ENCODE peak calls at places on chromosome 14, in seven cellular contexts. P is GM04503; K is non-pigmented ciliary epithelial cell; B is activated CD4-positive, CD25-positive, alpha-beta regulatory T cell; W is MG63; R is stimulated activated CD4-positive, alpha-beta T cell treated with anti-CD3 and anti-CD28 coated beads, Interleukin-1b, Interleukin-23, amount 100 ng/mL, for 1 hour; J is Right ventricle myocardium inferior. V is an unnamed sample.

GRCh38 chr14:21518725-21519124 is 7.4 kb downstream of the SALL2 start:
- DNase-seq in P (no peak), K (no peak), B (no peak), W (no peak), R (no peak), J (no peak), V (no peak)

GRCh38 chr14:44846232-44846824 is 115.4 kb downstream of the KLHL28 start:
- DNase-seq in P (peak; percentile 1), K (no peak), B (no peak), W (no peak), R (no peak), J (no peak), V (peak; percentile 25)

GRCh38 chr14:100836961-100837811 is 11.3 kb downstream of the MEG3 start:
- DNase-seq in P (no peak), K (no peak), B (no peak), W (no peak), R (no peak), J (peak; percentile 42), V (no peak)

GRCh38 chr14:68627868-68628604 is 164.8 kb downstream of the ZFP36L1 start:
- DNase-seq in P (no peak), K (no peak), B (peak; percentile 22), W (no peak), R (peak; percentile 44), J (peak; percentile 84), V (peak; percentile 84)

GRCh38 chr14:98069712-98070133 is 1202.3 kb downstream of the BCL11B start:
- DNase-seq in P (no peak), K (no peak), B (no peak), W (peak; percentile 55), R (no peak), J (no peak), V (no peak)

GRCh38 chr14:100865682-100866591 is 37.6 kb downstream of the RTL1 start:
- DNase-seq in P (no peak), K (no peak), B (no peak), W (no peak), R (no peak), J (peak; percentile 49), V (no peak)

GRCh38 chr14:64217318-64217717 is 76.9 kb downstream of the ESR2 start:
- DNase-seq in P (no peak), K (no peak), B (no peak), W (no peak), R (no peak), J (no peak), V (peak; percentile 77)

GRCh38 chr14:70640938-70641547 is 673 bp upstream of the TTC9 start:
- DNase-seq in P (no peak), K (peak; percentile 35), B (no peak), W (peak; percentile 30), R (no peak), J (no peak), V (peak; percentile 53)

GRCh38 chr14:85468815-85469214 is 61.1 kb upstream of the FLRT2 start:
- DNase-seq in P (no peak), K (no peak), B (no peak), W (no peak), R (no peak), J (no peak), V (no peak)

GRCh38 chr14:97757491-97757890 is 960.3 kb downstream of the VRK1 start:
- DNase-seq in P (no peak), K (no peak), B (no peak), W (no peak), R (no peak), J (no peak), V (no peak)

GRCh38 chr14:89136587-89136986 is 280.4 kb downstream of the FOXN3 start:
- DNase-seq in P (no peak), K (no peak), B (no peak), W (no peak), R (no peak), J (no peak), V (no peak)

GRCh38 chr14:90583427-90583826 is 186.6 kb downstream of the CALM1 start:
- DNase-seq in P (no peak), K (no peak), B (no peak), W (no peak), R (no peak), J (no peak), V (no peak)

GRCh38 chr14:93067088-93067487 is 48.6 kb downstream of the ITPK1 start:
- DNase-seq in P (no peak), K (no peak), B (no peak), W (no peak), R (no peak), J (no peak), V (no peak)

GRCh38 chr14:82431031-82431430 is 897.4 kb upstream of the SEL1L start:
- DNase-seq in P (no peak), K (no peak), B (no peak), W (no peak), R (no peak), J (no peak), V (no peak)

V was measured in testis.